ENCODE peak calls at places on chromosome 3, in six cellular contexts. M is effector memory CD4-positive, alpha-beta T cell; O is psoas muscle; C is foreskin keratinocyte; P is kidney; N is CD4-positive, CD25-positive, alpha-beta regulatory T cell. G is an unnamed sample. For H3K4me1, the result is how much of the 10 kb centered on the place peaks cover.

GRCh38 chr3:139639662-139640061 is 38.1 kb downstream of the NMNAT3 start:
- DNase-seq in N (no peak), O (no peak), M (no peak), P (no peak), C (no peak), G (no peak)

GRCh38 chr3:128278761-128279593 is 125.7 kb downstream of the EEFSEC start:
- DNase-seq in N (no peak), C (no peak), P (peak), O (peak), M (no peak), G (no peak)

GRCh38 chr3:9007213-9007612 is 43.9 kb upstream of the RAD18 start:
- DNase-seq in O (no peak), N (no peak), C (no peak), M (no peak), P (no peak), G (no peak)

GRCh38 chr3:41630708-41631107 is 331.2 kb downstream of the ULK4 start:
- DNase-seq in O (no peak), C (no peak), P (no peak), N (no peak), M (no peak), G (no peak)

GRCh38 chr3:8052599-8053185 is 448.9 kb upstream of the LMCD1 start:
- DNase-seq in M (no peak), O (no peak), P (no peak), N (no peak), C (no peak), G (no peak)

GRCh38 chr3:34864011-34864410 is 775.3 kb upstream of the ARPP21 start:
- DNase-seq in M (no peak), C (peak), N (no peak), O (no peak), P (no peak), G (no peak)

GRCh38 chr3:148718982-148719862 is 21.5 kb downstream of the AGTR1 start:
- DNase-seq in N (no peak), O (no peak), P (no peak), C (no peak), M (no peak), G (no peak)

GRCh38 chr3:167489571-167489970 is 15.7 kb upstream of the SERPINI2 start:
- DNase-seq in M (no peak), P (no peak), C (no peak), O (no peak), N (no peak), G (no peak)

GRCh38 chr3:96192951-96193350 is 621.4 kb upstream of the EPHA6 start:
- DNase-seq in P (no peak), N (no peak), C (no peak), O (no peak), M (no peak), G (no peak)

GRCh38 chr3:126551066-126551838 is 7.5 kb downstream of the C3orf22 start:
- DNase-seq in M (no peak), C (no peak), N (no peak), O (no peak), P (peak), G (peak)

GRCh38 chr3:38207262-38208003 is 42.1 kb downstream of the OXSR1 start:
- DNase-seq in N (no peak), M (no peak), C (no peak), P (no peak), O (no peak), G (no peak)

GRCh38 chr3:104717828-104718196 is 648.9 kb upstream of the ALCAM start:
- DNase-seq in P (no peak), O (no peak), N (no peak), M (no peak), C (no peak), G (no peak)

GRCh38 chr3:112979244-112979832 is 4.4 kb upstream of the CD200R1 start:
- DNase-seq in P (no peak), N (peak), M (no peak), O (no peak), C (peak), G (no peak)

GRCh38 chr3:112320698-112321097 is 12.3 kb upstream of the CD200 start:
- DNase-seq in O (no peak), C (no peak), P (no peak), N (no peak), M (no peak), G (no peak)

GRCh38 chr3:139231555-139232281 is 112.1 kb upstream of the MRPS22 start:
- DNase-seq in P (no peak), M (no peak), O (no peak), N (no peak), C (no peak), G (no peak)

GRCh38 chr3:81684739-81685395 is 76.6 kb downstream of the GBE1 start:
- DNase-seq in M (no peak), P (no peak), C (no peak), N (no peak), O (no peak), G (no peak)

GRCh38 chr3:158419820-158420653 is 151.0 kb upstream of the MLF1 start:
- DNase-seq in C (peak), O (no peak), N (no peak), M (no peak), P (no peak), G (no peak)

GRCh38 chr3:177385831-177386301 is 188.6 kb upstream of the TBL1XR1 start:
- DNase-seq in O (no peak), C (peak), P (no peak), M (no peak), N (no peak), G (no peak)

GRCh38 chr3:55269096-55269495 is 218.0 kb downstream of the WNT5A start:
- DNase-seq in O (no peak), M (no peak), P (no peak), N (no peak), C (no peak), G (no peak)

GRCh38 chr3:155309581-155309980 is 16.1 kb upstream of the STRIT1 start:
- DNase-seq in C (no peak), N (no peak), P (no peak), M (no peak), O (no peak), G (no peak)

GRCh38 chr3:142947799-142948575 is 15.5 kb downstream of the PAQR9 start:
- DNase-seq in N (peak), M (no peak), O (no peak), C (no peak), P (no peak), G (no peak)

GRCh38 chr3:64291345-64291744 is 66.1 kb upstream of the PRICKLE2 start:
- DNase-seq in M (no peak), O (peak), P (peak), N (no peak), C (peak), G (peak)

GRCh38 chr3:182941719-182942118 is 38.6 kb downstream of the DCUN1D1 start:
- DNase-seq in P (no peak), N (no peak), O (no peak), M (no peak), C (no peak), G (no peak)

GRCh38 chr3:108152261-108152660 is 61.4 kb upstream of the CD47 start:
- DNase-seq in O (no peak), P (no peak), N (no peak), C (no peak), M (no peak), G (no peak)

GRCh38 chr3:119401069-119401468 is 62.3 kb downstream of the TMEM39A start:
- DNase-seq in P (no peak), N (peak), O (no peak), M (no peak), C (no peak), G (no peak)

GRCh38 chr3:107988464-107989156 is 102.2 kb downstream of the CD47 start:
- DNase-seq in O (peak), C (peak), P (peak), N (peak), M (no peak), G (no peak)

GRCh38 chr3:139774570-139775302 is 97.0 kb upstream of the NMNAT3 start:
- DNase-seq in M (no peak), C (peak), P (no peak), N (no peak), O (peak), G (no peak)

GRCh38 chr3:126424039-126424717 is 29.5 kb downstream of the CFAP100 start:
- DNase-seq in N (no peak), O (no peak), P (no peak), C (no peak), M (no peak), G (no peak)

GRCh38 chr3:30350901-30351300 is 255.5 kb upstream of the TGFBR2 start:
- DNase-seq in C (no peak), N (no peak), O (no peak), M (no peak), P (no peak), G (no peak)

GRCh38 chr3:10772230-10773161 is 43.5 kb upstream of the SLC6A11 start:
- DNase-seq in M (no peak), N (no peak), C (peak), O (no peak), P (no peak), G (peak)

GRCh38 chr3:139353920-139354556 is 10.2 kb downstream of the MRPS22 start:
- DNase-seq in O (no peak), M (no peak), P (no peak), C (peak), N (no peak), G (no peak)

GRCh38 chr3:46062679-46063078 is 35.4 kb upstream of the XCR1 start:
- DNase-seq in N (no peak), O (no peak), M (no peak), C (no peak), P (no peak), G (no peak)

GRCh38 chr3:126666600-126667528 is 11.9 kb upstream of the TXNRD3 start:
- DNase-seq in N (no peak), M (no peak), P (no peak), C (no peak), O (no peak), G (no peak)

GRCh38 chr3:71310595-71311319 is 272.8 kb downstream of the FOXP1 start:
- DNase-seq in N (no peak), C (no peak), O (peak), P (no peak), M (no peak), G (no peak)

GRCh38 chr3:47433796-47434195 is 41.9 kb downstream of the SCAP start:
- DNase-seq in M (no peak), P (no peak), O (no peak), C (no peak), N (no peak), G (no peak)

GRCh38 chr3:64928683-64929082 is 240.9 kb upstream of the ADAMTS9 start:
- DNase-seq in O (no peak), M (no peak), N (no peak), C (no peak), P (no peak), G (no peak)

GRCh38 chr3:17195856-17196604 is 311.3 kb downstream of the PLCL2 start:
- DNase-seq in M (no peak), C (no peak), O (no peak), P (no peak), N (no peak), G (no peak)

GRCh38 chr3:119637679-119638525 is 22.5 kb downstream of the POPDC2 start:
- DNase-seq in N (peak), P (no peak), M (no peak), O (no peak), C (peak), G (no peak)

GRCh38 chr3:150170843-150171513 is 200.3 kb upstream of the PFN2 start:
- DNase-seq in C (no peak), M (no peak), O (no peak), P (no peak), N (no peak), G (no peak)

GRCh38 chr3:57587946-57588345 is 9.2 kb downstream of the ARF4 start:
- DNase-seq in O (no peak), N (no peak), C (no peak), P (no peak), M (no peak), G (no peak)

GRCh38 chr3:194308635-194309213 is 42.4 kb downstream of the CPN2 start:
- DNase-seq in N (no peak), M (no peak), C (peak), O (no peak), P (no peak), G (no peak)

GRCh38 chr3:194310516-194310915 is 40.6 kb downstream of the CPN2 start:
- DNase-seq in C (no peak), O (no peak), N (no peak), M (no peak), P (no peak), G (no peak)

GRCh38 chr3:194312186-194312742 is 38.9 kb downstream of the CPN2 start:
- DNase-seq in N (no peak), O (no peak), C (no peak), P (no peak), M (no peak), G (no peak)

GRCh38 chr3:194311000-194311399 is 40.1 kb downstream of the CPN2 start:
- DNase-seq in M (no peak), N (no peak), O (no peak), P (no peak), C (no peak), G (no peak)

DNA sequence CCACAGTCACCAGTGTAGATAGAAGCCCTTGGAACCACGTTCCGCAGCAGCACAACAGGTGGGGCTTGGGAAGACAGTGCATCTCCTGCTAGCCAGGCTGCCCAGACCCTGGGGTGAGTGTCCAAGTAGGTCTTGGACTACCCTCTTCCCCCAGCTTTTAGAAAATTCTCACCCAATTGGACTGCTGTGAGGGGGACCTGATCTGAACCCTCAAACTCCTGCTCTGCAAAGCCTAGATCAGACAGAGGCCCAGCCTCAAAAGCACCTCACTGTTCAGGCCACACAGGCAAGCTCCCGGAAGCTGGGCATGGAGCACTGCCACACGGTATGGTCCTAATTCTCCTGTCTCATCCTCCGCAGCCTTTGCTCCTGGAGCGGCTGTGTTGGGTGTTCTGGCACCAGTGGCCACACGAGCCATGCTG is 41.1 kb downstream of the CPN2 start:
- DNase-seq in P (no peak), O (no peak), M (no peak), C (no peak), N (no peak), G (no peak)
- H3K4me1 ChIP-seq in P (under half), O (under half), M (under half), C (under half), N (under half), G (under half)

GRCh38 chr3:171649282-171649681 is 161.0 kb downstream of the PLD1 start:
- DNase-seq in C (no peak), N (no peak), M (no peak), O (no peak), P (no peak), G (no peak)

GRCh38 chr3:171644681-171645080 is 165.6 kb downstream of the PLD1 start:
- DNase-seq in N (no peak), O (no peak), C (no peak), P (no peak), M (no peak), G (no peak)

GRCh38 chr3:171643033-171643432 is 167.2 kb downstream of the PLD1 start:
- DNase-seq in N (no peak), O (no peak), P (no peak), C (no peak), M (no peak), G (no peak)

GRCh38 chr3:171648079-171648478 is 162.2 kb downstream of the PLD1 start:
- DNase-seq in C (no peak), O (no peak), N (no peak), M (no peak), P (no peak), G (no peak)

DNA sequence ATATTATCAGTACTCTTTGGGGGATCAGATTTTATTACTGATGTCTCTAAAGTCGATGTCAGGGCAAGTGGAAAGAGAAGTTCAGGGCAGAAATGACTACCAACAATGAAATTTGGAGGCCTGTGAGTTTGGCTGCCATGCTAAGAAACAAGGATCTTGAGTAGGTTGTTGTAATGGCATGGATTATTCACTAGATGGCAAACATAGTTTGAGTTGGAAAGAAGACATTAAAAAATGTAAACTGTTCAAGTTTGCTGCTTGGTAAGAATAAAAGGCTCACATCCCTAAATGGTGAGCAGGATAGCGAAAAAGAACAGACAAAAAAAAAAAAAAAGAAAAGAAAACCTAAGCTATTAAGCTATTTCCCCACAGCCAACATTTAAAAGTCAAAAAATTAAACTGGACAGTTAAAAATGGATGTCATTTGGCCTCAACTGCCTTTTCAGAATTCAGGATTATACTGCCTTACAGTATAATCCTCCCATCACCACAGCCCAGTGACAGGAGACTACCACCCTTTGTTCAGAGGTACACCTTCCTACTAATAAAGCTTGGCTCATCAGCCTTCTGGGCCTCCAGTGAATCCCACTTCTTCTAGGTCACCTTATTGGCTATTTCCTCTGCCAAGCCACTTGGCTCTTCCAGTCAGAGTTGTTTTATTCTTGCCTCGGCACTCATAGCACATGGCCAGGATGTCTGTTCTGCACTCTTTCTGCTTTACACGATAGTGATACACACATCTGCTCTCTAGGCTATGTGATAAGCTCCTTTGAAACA is 163.7 kb downstream of the PLD1 start:
- DNase-seq in C (peak), P (no peak), N (peak), O (no peak), M (no peak), G (no peak)
- H3K27ac ChIP-seq in C (no peak), P (no peak), N (no peak), O (no peak), M (no peak), G (peak)

GRCh38 chr3:129277829-129278271 is 820 bp upstream of the HMCES start:
- DNase-seq in P (no peak), O (no peak), N (peak), M (no peak), C (peak), G (no peak)

GRCh38 chr3:129281726-129282125 is 3.1 kb downstream of the HMCES start:
- DNase-seq in P (no peak), M (no peak), C (no peak), N (no peak), O (no peak), G (no peak)

GRCh38 chr3:129278439-129278969 is at the start of gene HMCES:
- DNase-seq in O (peak), P (peak), C (peak), M (peak), N (peak), G (peak)

GRCh38 chr3:129280183-129280582 is 1.5 kb downstream of the HMCES start:
- DNase-seq in N (no peak), O (no peak), C (no peak), P (no peak), M (no peak), G (no peak)

DNA sequence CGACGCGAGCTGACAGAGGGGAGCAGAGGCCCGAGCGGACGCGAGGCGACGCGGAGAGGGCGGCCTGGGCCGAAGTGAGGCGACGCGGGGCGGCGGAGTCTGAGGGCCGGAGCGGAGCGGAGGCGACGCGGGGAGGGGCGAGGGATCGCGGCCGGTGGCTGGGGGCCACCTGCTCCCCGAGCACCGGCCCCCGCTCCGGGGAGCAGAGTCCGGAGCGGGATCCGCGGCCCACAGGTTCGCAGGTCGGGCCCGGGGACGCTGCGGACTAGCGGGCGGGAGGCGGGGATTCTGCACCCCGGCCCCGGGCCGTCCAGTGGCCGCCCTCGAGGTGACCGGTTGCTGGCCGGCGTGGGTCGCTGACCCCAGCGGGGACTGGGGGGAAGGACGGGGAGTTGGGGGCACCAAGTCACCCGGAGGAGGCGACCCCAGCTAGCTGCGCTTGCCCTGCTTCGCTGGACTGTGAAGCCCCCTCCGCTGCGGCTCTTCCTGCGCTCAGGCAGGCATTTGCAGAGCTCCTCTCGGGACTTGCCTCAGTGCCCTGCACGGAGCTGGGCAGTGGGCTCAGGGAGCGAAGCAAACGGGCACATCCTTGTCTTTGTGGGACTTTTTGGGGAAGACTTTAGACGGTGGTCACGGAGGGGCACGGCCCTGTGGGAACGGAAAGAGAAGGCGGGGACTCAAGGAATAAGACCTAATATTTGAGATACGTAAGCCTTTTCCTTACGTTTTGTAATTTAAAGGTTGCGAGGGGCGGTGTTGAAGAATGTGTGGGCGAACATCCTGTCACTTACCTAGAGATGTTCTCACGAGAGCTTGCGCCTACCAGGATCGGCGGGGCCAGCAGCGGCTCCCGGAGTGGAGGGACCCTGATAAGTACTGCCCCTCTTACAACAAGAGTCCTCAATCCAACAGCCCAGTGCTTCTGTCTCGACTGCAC is 568 bp downstream of the HMCES start:
- DNase-seq in O (peak), P (peak), M (peak), N (peak), C (peak), G (peak)
- H3K4me1 ChIP-seq in O (under half), P (under half), M (under half), N (under half), C (under half), G (under half)

GRCh38 chr3:123349566-123350450 is 99.1 kb downstream of the ADCY5 start:
- DNase-seq in N (no peak), M (no peak), P (no peak), C (no peak), O (no peak), G (no peak)

GRCh38 chr3:123348471-123349200 is 100.3 kb downstream of the ADCY5 start:
- DNase-seq in C (no peak), P (no peak), N (no peak), M (no peak), O (no peak), G (no peak)

GRCh38 chr3:123347691-123348264 is 101.1 kb downstream of the ADCY5 start:
- DNase-seq in N (no peak), C (peak), P (no peak), O (no peak), M (no peak), G (no peak)

GRCh38 chr3:123350971-123351370 is 97.9 kb downstream of the ADCY5 start:
- DNase-seq in P (no peak), M (no peak), N (no peak), C (no peak), O (no peak), G (no peak)

DNA sequence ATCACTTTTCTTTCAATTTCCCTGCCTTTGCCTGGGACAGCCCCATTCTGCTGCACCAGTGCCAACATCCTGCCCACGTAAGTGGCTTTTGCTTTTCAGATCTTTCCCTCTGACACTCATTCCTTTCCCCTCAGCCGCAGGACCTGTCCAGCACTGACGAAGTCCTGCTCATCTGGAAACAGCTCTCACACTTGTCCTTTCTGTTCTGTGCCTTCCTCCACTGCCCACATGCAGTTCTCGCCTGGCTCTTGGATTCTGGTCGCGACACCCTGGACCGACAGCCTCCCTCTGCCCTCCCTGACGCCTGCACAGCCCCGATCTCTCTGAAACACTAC is 99.7 kb downstream of the ADCY5 start:
- DNase-seq in O (no peak), C (no peak), N (no peak), P (no peak), M (no peak), G (no peak)
- H3K27ac ChIP-seq in O (no peak), C (no peak), N (no peak), P (no peak), M (no peak), G (peak)

G was measured in right atrium auricular region.